ENCODE peak calls at places on chromosomes 16 and 17, in six cellular contexts. One of them, this sample, is unnamed.

GRCh38 chr16:50653633-50654524 is 27.2 kb downstream of the SNX20 start:
- DNase-seq in ascending aorta: no peak
- DNase-seq in cardiac muscle cell: no peak
- DNase-seq in cardiac fibroblast: no peak
- DNase-seq in dorsolateral prefrontal cortex: no peak
- DNase-seq in mammary epithelial cell: no peak
- DNase-seq in this sample: no peak

GRCh38 chr16:12558641-12559040 is 245.0 kb downstream of the CPPED1 start:
- DNase-seq in ascending aorta: no peak
- DNase-seq in cardiac muscle cell: no peak
- DNase-seq in cardiac fibroblast: no peak
- DNase-seq in dorsolateral prefrontal cortex: no peak
- DNase-seq in mammary epithelial cell: no peak
- DNase-seq in this sample: no peak

GRCh38 chr16:20768121-20768520 is 4.3 kb downstream of the ACSM3 start:
- DNase-seq in ascending aorta: no peak
- DNase-seq in cardiac muscle cell: no peak
- DNase-seq in cardiac fibroblast: peak; percentile 1
- DNase-seq in dorsolateral prefrontal cortex: no peak
- DNase-seq in mammary epithelial cell: peak; percentile 53
- DNase-seq in this sample: no peak

GRCh38 chr17:46056800-46057304 is 57.8 kb downstream of the STH start:
- DNase-seq in ascending aorta: no peak
- DNase-seq in cardiac muscle cell: no peak
- DNase-seq in cardiac fibroblast: peak; percentile 91
- DNase-seq in dorsolateral prefrontal cortex: no peak
- DNase-seq in mammary epithelial cell: peak; percentile 74
- DNase-seq in this sample: peak; percentile 89

GRCh38 chr16:29009050-29009837 is 24.4 kb downstream of the LAT start:
- DNase-seq in ascending aorta: no peak
- DNase-seq in cardiac muscle cell: no peak
- DNase-seq in cardiac fibroblast: no peak
- DNase-seq in dorsolateral prefrontal cortex: no peak
- DNase-seq in mammary epithelial cell: no peak
- DNase-seq in this sample: no peak

GRCh38 chr16:74740795-74741304 is 33.8 kb downstream of the FA2H start:
- DNase-seq in ascending aorta: no peak
- DNase-seq in cardiac muscle cell: no peak
- DNase-seq in cardiac fibroblast: no peak
- DNase-seq in dorsolateral prefrontal cortex: peak; percentile 80
- DNase-seq in mammary epithelial cell: peak; percentile 83
- DNase-seq in this sample: no peak

GRCh38 chr17:61967729-61968128 is 39.9 kb upstream of the INTS2 start:
- DNase-seq in ascending aorta: no peak
- DNase-seq in cardiac muscle cell: no peak
- DNase-seq in cardiac fibroblast: no peak
- DNase-seq in dorsolateral prefrontal cortex: no peak
- DNase-seq in mammary epithelial cell: no peak
- DNase-seq in this sample: no peak

GRCh38 chr17:6695051-6695450 is 18.1 kb downstream of the SLC13A5 start:
- DNase-seq in ascending aorta: no peak
- DNase-seq in cardiac muscle cell: no peak
- DNase-seq in cardiac fibroblast: no peak
- DNase-seq in dorsolateral prefrontal cortex: no peak
- DNase-seq in mammary epithelial cell: no peak
- DNase-seq in this sample: no peak

GRCh38 chr17:41434313-41434895 is 6.4 kb downstream of the KRT38 start:
- DNase-seq in ascending aorta: no peak
- DNase-seq in cardiac muscle cell: peak; percentile 38
- DNase-seq in cardiac fibroblast: no peak
- DNase-seq in dorsolateral prefrontal cortex: no peak
- DNase-seq in mammary epithelial cell: no peak
- DNase-seq in this sample: no peak

GRCh38 chr16:35188288-35189155 is 1729.1 kb downstream of the TP53TG3F start:
- DNase-seq in ascending aorta: no peak
- DNase-seq in cardiac muscle cell: no peak
- DNase-seq in cardiac fibroblast: no peak
- DNase-seq in dorsolateral prefrontal cortex: no peak
- DNase-seq in mammary epithelial cell: no peak
- DNase-seq in this sample: no peak

GRCh38 chr17:78130439-78131101 is at the start of gene TMC8:
- DNase-seq in ascending aorta: no peak
- DNase-seq in cardiac muscle cell: no peak
- DNase-seq in cardiac fibroblast: no peak
- DNase-seq in dorsolateral prefrontal cortex: no peak
- DNase-seq in mammary epithelial cell: no peak
- DNase-seq in this sample: no peak

GRCh38 chr17:78132767-78133178 is 2.2 kb downstream of the TMC8 start:
- DNase-seq in ascending aorta: no peak
- DNase-seq in cardiac muscle cell: no peak
- DNase-seq in cardiac fibroblast: no peak
- DNase-seq in dorsolateral prefrontal cortex: no peak
- DNase-seq in mammary epithelial cell: no peak
- DNase-seq in this sample: no peak

GRCh38 chr17:78133179-78133951 is 2.8 kb downstream of the TMC8 start:
- DNase-seq in ascending aorta: no peak
- DNase-seq in cardiac muscle cell: no peak
- DNase-seq in cardiac fibroblast: no peak
- DNase-seq in dorsolateral prefrontal cortex: no peak
- DNase-seq in mammary epithelial cell: no peak
- DNase-seq in this sample: no peak

GRCh38 chr17:78131172-78132085 is 858 bp downstream of the TMC8 start:
- DNase-seq in ascending aorta: no peak
- DNase-seq in cardiac muscle cell: no peak
- DNase-seq in cardiac fibroblast: no peak
- DNase-seq in dorsolateral prefrontal cortex: peak; percentile 59
- DNase-seq in mammary epithelial cell: no peak
- DNase-seq in this sample: no peak

DNA sequence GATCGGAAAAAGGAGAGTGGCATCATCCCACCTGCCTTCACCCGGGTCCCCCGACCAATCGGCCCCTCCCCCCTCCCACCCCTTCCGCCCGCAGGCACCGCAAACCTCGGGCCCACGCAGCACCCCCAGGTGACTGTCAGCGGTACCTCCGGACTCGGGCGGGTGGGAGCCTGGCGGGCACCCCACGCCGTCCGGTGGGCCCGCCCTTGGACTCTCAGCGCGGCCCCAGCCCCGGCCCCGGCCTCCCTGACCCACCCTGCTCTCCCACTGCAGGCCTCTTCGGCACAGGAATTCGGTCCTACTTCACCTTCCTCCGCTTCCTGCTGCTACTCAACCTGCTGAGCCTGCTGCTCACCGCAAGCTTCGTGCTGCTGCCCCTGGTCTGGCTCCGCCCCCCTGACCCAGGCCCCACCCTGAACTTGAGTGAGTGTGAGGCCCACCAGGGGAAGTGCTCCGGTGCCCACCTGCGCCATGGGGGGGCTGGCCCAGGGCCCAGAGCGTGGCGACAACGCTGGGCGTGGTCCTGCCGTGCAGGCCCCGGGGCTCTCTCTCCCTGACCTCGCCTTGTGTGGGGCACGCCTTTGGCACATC is 1.6 kb downstream of the TMC8 start:
- DNase-seq in ascending aorta: no peak
- DNase-seq in cardiac muscle cell: peak; percentile 48
- DNase-seq in cardiac fibroblast: no peak
- DNase-seq in dorsolateral prefrontal cortex: no peak
- DNase-seq in mammary epithelial cell: no peak
- DNase-seq in this sample: no peak
- TF ChIP-seq CTCF in ascending aorta: no peak
- TF ChIP-seq CTCF in cardiac muscle cell: no peak
- TF ChIP-seq CTCF in cardiac fibroblast: no peak
- TF ChIP-seq CTCF in dorsolateral prefrontal cortex: peak; percentile 1
- TF ChIP-seq CTCF in mammary epithelial cell: no peak
- TF ChIP-seq CTCF in this sample: no peak

GRCh38 chr17:77490361-77491183 is 349.8 kb downstream of the SEC14L1 start:
- DNase-seq in ascending aorta: no peak
- DNase-seq in cardiac muscle cell: no peak
- DNase-seq in cardiac fibroblast: no peak
- DNase-seq in dorsolateral prefrontal cortex: no peak
- DNase-seq in mammary epithelial cell: no peak
- DNase-seq in this sample: no peak

GRCh38 chr17:77489239-77489897 is 348.6 kb downstream of the SEC14L1 start:
- DNase-seq in ascending aorta: no peak
- DNase-seq in cardiac muscle cell: no peak
- DNase-seq in cardiac fibroblast: no peak
- DNase-seq in dorsolateral prefrontal cortex: no peak
- DNase-seq in mammary epithelial cell: no peak
- DNase-seq in this sample: no peak

GRCh38 chr17:77487677-77488530 is 347.1 kb downstream of the SEC14L1 start:
- DNase-seq in ascending aorta: no peak
- DNase-seq in cardiac muscle cell: no peak
- DNase-seq in cardiac fibroblast: no peak
- DNase-seq in dorsolateral prefrontal cortex: no peak
- DNase-seq in mammary epithelial cell: no peak
- DNase-seq in this sample: no peak

GRCh38 chr17:77488531-77489238 is 347.9 kb downstream of the SEC14L1 start:
- DNase-seq in ascending aorta: no peak
- DNase-seq in cardiac muscle cell: no peak
- DNase-seq in cardiac fibroblast: no peak
- DNase-seq in dorsolateral prefrontal cortex: no peak
- DNase-seq in mammary epithelial cell: no peak
- DNase-seq in this sample: no peak

DNA sequence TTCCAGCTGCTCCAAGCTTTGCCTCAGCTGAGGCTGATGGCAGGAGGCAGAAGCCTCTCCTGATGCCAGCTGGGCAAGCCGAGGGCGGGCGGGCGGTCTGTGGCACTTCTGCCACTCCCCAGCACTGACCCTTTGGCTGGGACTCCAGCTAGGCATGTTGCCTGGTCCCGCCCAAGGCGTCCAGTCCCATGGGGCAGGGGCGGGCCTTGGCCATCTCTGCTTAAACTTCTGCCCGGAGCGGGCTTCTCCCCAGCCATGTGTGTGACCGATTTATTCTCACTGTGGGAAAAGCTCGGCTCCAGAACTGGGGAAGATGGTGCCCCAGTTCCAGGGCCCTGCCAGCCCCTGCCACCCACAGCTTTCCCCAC is 349.1 kb downstream of the SEC14L1 start:
- DNase-seq in ascending aorta: peak; percentile 69
- DNase-seq in cardiac muscle cell: no peak
- DNase-seq in cardiac fibroblast: peak; percentile 29
- DNase-seq in dorsolateral prefrontal cortex: peak; percentile 62
- DNase-seq in mammary epithelial cell: no peak
- DNase-seq in this sample: no peak
- TF ChIP-seq CTCF in ascending aorta: no peak
- TF ChIP-seq CTCF in cardiac muscle cell: no peak
- TF ChIP-seq CTCF in cardiac fibroblast: no peak
- TF ChIP-seq CTCF in dorsolateral prefrontal cortex: no peak
- TF ChIP-seq CTCF in mammary epithelial cell: no peak
- TF ChIP-seq CTCF in this sample: no peak

DNA sequence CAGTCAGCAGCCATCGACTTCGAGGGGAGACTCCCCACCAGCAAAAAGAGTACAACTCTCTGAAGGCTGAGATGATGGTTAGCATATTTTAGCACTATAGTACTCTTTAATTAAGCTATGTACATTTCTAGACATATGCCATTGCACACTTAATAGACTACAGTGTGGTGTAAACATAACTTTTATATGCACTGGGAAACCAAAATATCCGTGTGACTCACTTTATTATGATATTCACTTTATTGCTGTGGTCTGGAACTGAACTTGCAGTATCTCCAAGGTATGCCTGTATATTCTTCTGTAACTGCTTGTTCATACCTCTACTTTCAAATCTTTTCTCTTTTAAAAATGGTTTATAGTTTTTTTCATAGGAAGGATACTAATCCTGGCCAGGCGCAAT is 11.0 kb upstream of the NXPH3 start:
- DNase-seq in ascending aorta: no peak
- DNase-seq in cardiac muscle cell: no peak
- DNase-seq in cardiac fibroblast: no peak
- DNase-seq in dorsolateral prefrontal cortex: no peak
- DNase-seq in mammary epithelial cell: no peak
- DNase-seq in this sample: no peak
- TF ChIP-seq CTCF in ascending aorta: no peak
- TF ChIP-seq CTCF in cardiac muscle cell: no peak
- TF ChIP-seq CTCF in cardiac fibroblast: no peak
- TF ChIP-seq CTCF in dorsolateral prefrontal cortex: no peak
- TF ChIP-seq CTCF in mammary epithelial cell: no peak
- TF ChIP-seq CTCF in this sample: no peak

GRCh38 chr16:57036945-57037344 is 47.6 kb downstream of the NLRC5 start:
- DNase-seq in ascending aorta: no peak
- DNase-seq in cardiac muscle cell: no peak
- DNase-seq in cardiac fibroblast: no peak
- DNase-seq in dorsolateral prefrontal cortex: no peak
- DNase-seq in mammary epithelial cell: no peak
- DNase-seq in this sample: no peak
- TF ChIP-seq CTCF in ascending aorta: no peak
- TF ChIP-seq CTCF in cardiac muscle cell: no peak
- TF ChIP-seq CTCF in cardiac fibroblast: no peak
- TF ChIP-seq CTCF in dorsolateral prefrontal cortex: no peak
- TF ChIP-seq CTCF in mammary epithelial cell: no peak
- TF ChIP-seq CTCF in this sample: no peak

GRCh38 chr17:28912281-28912937 is 9.5 kb upstream of the DHRS13 start:
- DNase-seq in ascending aorta: no peak
- DNase-seq in cardiac muscle cell: no peak
- DNase-seq in cardiac fibroblast: no peak
- DNase-seq in dorsolateral prefrontal cortex: no peak
- DNase-seq in mammary epithelial cell: no peak
- DNase-seq in this sample: no peak
- TF ChIP-seq CTCF in ascending aorta: no peak
- TF ChIP-seq CTCF in cardiac muscle cell: peak; percentile 32
- TF ChIP-seq CTCF in cardiac fibroblast: peak; percentile 30
- TF ChIP-seq CTCF in dorsolateral prefrontal cortex: peak; percentile 44
- TF ChIP-seq CTCF in mammary epithelial cell: no peak
- TF ChIP-seq CTCF in this sample: peak; percentile 32

GRCh38 chr16:62363451-62363850 is 327.2 kb upstream of the CDH8 start:
- DNase-seq in ascending aorta: no peak
- DNase-seq in cardiac muscle cell: peak; percentile 39
- DNase-seq in cardiac fibroblast: no peak
- DNase-seq in dorsolateral prefrontal cortex: no peak
- DNase-seq in mammary epithelial cell: no peak
- DNase-seq in this sample: no peak
- TF ChIP-seq CTCF in ascending aorta: no peak
- TF ChIP-seq CTCF in cardiac muscle cell: no peak
- TF ChIP-seq CTCF in cardiac fibroblast: no peak
- TF ChIP-seq CTCF in dorsolateral prefrontal cortex: no peak
- TF ChIP-seq CTCF in mammary epithelial cell: peak; percentile 31
- TF ChIP-seq CTCF in this sample: no peak

DNA sequence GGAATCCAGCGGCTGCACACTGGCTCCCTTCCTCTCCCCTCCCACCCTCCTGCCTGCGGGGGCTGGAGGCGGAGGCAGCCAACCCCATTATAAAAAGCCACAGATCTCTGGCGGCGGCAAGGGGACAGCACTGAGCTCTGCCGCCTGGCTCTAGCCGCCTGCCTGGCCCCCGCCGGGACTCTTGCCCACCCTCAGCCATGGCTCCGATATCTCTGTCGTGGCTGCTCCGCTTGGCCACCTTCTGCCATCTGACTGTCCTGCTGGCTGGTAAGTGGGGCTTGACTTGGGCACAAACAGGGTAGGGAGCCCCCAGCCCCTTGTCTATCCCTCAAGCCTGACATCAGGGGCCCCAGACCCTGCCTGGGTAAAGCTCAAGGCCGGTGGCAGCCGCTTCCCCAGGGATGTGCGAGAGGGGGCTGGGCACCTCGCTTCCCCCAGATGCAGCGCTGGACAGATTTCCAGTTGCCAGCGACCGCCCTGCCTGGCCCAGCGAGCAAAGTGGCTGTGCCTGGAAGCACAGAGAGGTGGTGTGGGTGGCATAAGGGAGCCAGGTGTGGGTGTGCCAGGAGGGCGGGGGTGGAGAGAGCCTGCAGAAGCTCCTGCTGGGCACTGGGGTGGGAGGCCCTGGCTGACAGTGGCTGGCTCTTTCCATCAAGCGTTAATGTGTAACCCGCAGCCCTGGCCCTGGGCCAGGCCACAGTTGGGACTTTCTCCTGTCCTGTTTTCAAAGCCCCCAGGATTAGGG is at the start of gene CX3CL1:
- DNase-seq in ascending aorta: no peak
- DNase-seq in cardiac muscle cell: peak; percentile 69
- DNase-seq in cardiac fibroblast: no peak
- DNase-seq in dorsolateral prefrontal cortex: peak; percentile 81
- DNase-seq in mammary epithelial cell: peak; percentile 62
- DNase-seq in this sample: peak; percentile 50
- TF ChIP-seq CTCF in ascending aorta: peak; percentile 56
- TF ChIP-seq CTCF in cardiac muscle cell: peak; percentile 6
- TF ChIP-seq CTCF in cardiac fibroblast: no peak
- TF ChIP-seq CTCF in dorsolateral prefrontal cortex: peak; percentile 37
- TF ChIP-seq CTCF in mammary epithelial cell: peak; percentile 20
- TF ChIP-seq CTCF in this sample: no peak

This sample was measured in fibroblast of pulmonary artery.